ENCODE peak calls at places on chromosomes 5 and 9, in four cellular contexts. R, O, F and V are unnamed samples.

GRCh38 chr9:72557549-72557948 is 36.1 kb downstream of the TMC1 start:
- DNase-seq in R (peak), O (peak), F (peak), V (no peak)

GRCh38 chr9:116075191-116075590 is 78.4 kb upstream of the PAPPA start:
- DNase-seq in R (no peak), O (no peak), F (peak), V (no peak)

GRCh38 chr9:129407905-129408452 is 212.9 kb downstream of the C9orf50 start:
- DNase-seq in R (no peak), O (no peak), F (no peak), V (no peak)

GRCh38 chr9:89777544-89777943 is 172.7 kb downstream of the GADD45G start:
- DNase-seq in R (no peak), O (no peak), F (no peak), V (no peak)

GRCh38 chr5:135565691-135566421 is 12.9 kb downstream of the CXCL14 start:
- DNase-seq in R (peak), O (peak), F (peak), V (peak)

GRCh38 chr5:16492398-16493175 is 27.0 kb upstream of the ZNF622 start:
- DNase-seq in R (no peak), O (no peak), F (no peak), V (peak)

GRCh38 chr9:85425153-85425611 is 316.6 kb downstream of the AGTPBP1 start:
- DNase-seq in R (no peak), O (no peak), F (peak), V (peak)

GRCh38 chr9:132673355-132673754 is 3.1 kb downstream of the GTF3C4 start:
- DNase-seq in R (no peak), O (no peak), F (peak), V (peak)

GRCh38 chr9:33289501-33289900 is 815 bp upstream of the NFX1 start:
- DNase-seq in R (no peak), O (no peak), F (no peak), V (no peak)